ENCODE peak calls at places on chromosomes 5 and 9, in four cellular contexts. E is GM23338, B is H1, H is OCI-LY7. N is an unnamed sample. For H3K79me2, the result is how much of the 10 kb centered on the place peaks cover.

GRCh38 chr9:126836216-126836615 is 24.2 kb upstream of the ZBTB34 start:
- DNase-seq in E (no peak), B (no peak), H (no peak), N (no peak)

GRCh38 chr5:17022296-17022695 is 86.2 kb upstream of the MYO10 start:
- DNase-seq in E (no peak), B (no peak), H (no peak), N (no peak)

GRCh38 chr5:137040641-137041340 is 458.3 kb downstream of the SPOCK1 start:
- DNase-seq in E (no peak), B (no peak), H (no peak), N (no peak)

GRCh38 chr9:129432255-129432654 is 188.6 kb downstream of the C9orf50 start:
- DNase-seq in E (no peak), B (no peak), H (no peak), N (no peak)

GRCh38 chr9:75889977-75890540 is 414 bp upstream of the PCSK5 start:
- DNase-seq in E (peak), B (no peak), H (no peak), N (no peak)

GRCh38 chr5:151036556-151036955 is 16.2 kb downstream of the GPX3 start:
- DNase-seq in E (no peak), B (no peak), H (no peak), N (no peak)

GRCh38 chr9:108786756-108787663 is 68.8 kb downstream of the ACTL7B start:
- DNase-seq in E (no peak), B (no peak), H (no peak), N (no peak)

GRCh38 chr5:11076945-11077613 is 316.0 kb upstream of the DAP start:
- DNase-seq in E (no peak), B (no peak), H (no peak), N (no peak)

GRCh38 chr9:69171049-69171448 is 3.0 kb upstream of the TJP2 start:
- DNase-seq in E (no peak), B (no peak), H (no peak), N (no peak)

GRCh38 chr9:135978650-135979461 is 17.7 kb upstream of the UBAC1 start:
- DNase-seq in E (no peak), B (no peak), H (no peak), N (no peak)

GRCh38 chr5:61823796-61824195 is 482.2 kb upstream of the KIF2A start:
- DNase-seq in E (no peak), B (no peak), H (no peak), N (no peak)

GRCh38 chr9:92726971-92727715 is 37.5 kb downstream of the BICD2 start:
- DNase-seq in E (no peak), B (peak), H (peak), N (no peak)

GRCh38 chr9:92725266-92725545 is 39.4 kb downstream of the BICD2 start:
- DNase-seq in E (no peak), B (no peak), H (no peak), N (peak)

GRCh38 chr9:92724528-92725265 is 39.9 kb downstream of the BICD2 start:
- DNase-seq in E (no peak), B (peak), H (peak), N (peak)

GRCh38 chr9:92725726-92726125 is 38.9 kb downstream of the BICD2 start:
- DNase-seq in E (no peak), B (peak), H (no peak), N (no peak)

DNA sequence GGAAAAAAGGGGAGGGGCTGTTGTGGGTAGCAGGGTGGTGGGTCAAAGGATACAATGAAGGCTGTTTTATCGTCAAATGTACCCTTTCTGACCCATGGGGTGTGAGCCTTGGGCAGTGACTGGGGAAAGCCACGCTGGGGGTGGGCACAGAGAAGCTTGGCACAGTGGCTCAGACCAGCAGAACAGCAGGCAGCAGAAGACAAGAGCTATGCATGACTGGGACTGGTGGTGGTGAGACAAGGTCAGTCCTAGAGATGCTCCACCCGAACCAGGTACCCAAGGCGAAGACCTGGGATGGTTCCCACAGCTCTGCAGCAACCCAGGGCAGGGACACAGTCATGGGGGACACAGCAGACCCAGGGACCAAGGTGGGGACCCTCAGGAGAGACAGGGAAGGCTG is 38.3 kb downstream of the BICD2 start:
- DNase-seq in E (no peak), B (peak), H (no peak), N (no peak)
- H3K79me2 ChIP-seq in E (under half), B (under half), H (half or more), N (under half)

GRCh38 chr5:1057485-1057825 is 48.9 kb downstream of the NKD2 start:
- DNase-seq in E (peak), B (no peak), H (no peak), N (no peak)

GRCh38 chr5:1056611-1057484 is 48.2 kb downstream of the NKD2 start:
- DNase-seq in E (no peak), B (no peak), H (no peak), N (no peak)

GRCh38 chr5:1054018-1054798 is 45.6 kb downstream of the NKD2 start:
- DNase-seq in E (peak), B (no peak), H (no peak), N (no peak)

GRCh38 chr5:1054799-1055775 is 46.5 kb downstream of the NKD2 start:
- DNase-seq in E (peak), B (no peak), H (no peak), N (no peak)

GRCh38 chr5:1055896-1056610 is 47.5 kb downstream of the NKD2 start:
- DNase-seq in E (no peak), B (no peak), H (no peak), N (no peak)
- H3K79me2 ChIP-seq in E (under half), B (under half), H (under half), N (under half)

DNA sequence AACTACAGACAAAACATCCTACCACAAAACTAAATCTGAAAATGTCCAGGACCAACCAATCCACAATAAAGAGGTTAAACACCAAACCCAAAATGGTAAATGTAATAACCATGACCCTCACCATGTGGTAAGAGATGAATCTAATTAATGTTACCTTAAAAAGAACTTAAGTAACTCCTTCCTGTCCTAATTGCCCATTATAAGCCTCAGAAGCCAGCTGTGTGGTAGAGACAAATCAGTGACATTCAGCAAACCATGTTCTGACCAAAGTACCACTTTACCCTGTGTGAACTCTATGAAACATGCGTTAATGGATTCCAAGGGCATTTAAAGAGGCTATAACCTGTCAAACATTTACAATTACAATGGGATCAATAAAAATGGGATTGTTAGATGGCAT is 25.0 kb downstream of the LPAR1 start:
- DNase-seq in E (no peak), B (no peak), H (no peak), N (no peak)
- H3K79me2 ChIP-seq in E (under half), B (under half), H (under half), N (under half)

GRCh38 chr5:65952259-65952658 is 25.9 kb downstream of the ERBIN start:
- DNase-seq in E (no peak), B (no peak), H (no peak), N (no peak)

GRCh38 chr5:65951330-65951729 is 25.0 kb downstream of the ERBIN start:
- DNase-seq in E (no peak), B (no peak), H (no peak), N (no peak)

GRCh38 chr5:65955746-65956145 is 29.4 kb downstream of the ERBIN start:
- DNase-seq in E (no peak), B (no peak), H (no peak), N (no peak)

GRCh38 chr5:65948115-65948772 is 21.9 kb downstream of the ERBIN start:
- DNase-seq in E (no peak), B (no peak), H (no peak), N (no peak)

GRCh38 chr5:65954200-65954599 is 27.8 kb downstream of the ERBIN start:
- DNase-seq in E (no peak), B (no peak), H (no peak), N (no peak)
- H3K79me2 ChIP-seq in E (half or more), B (half or more), H (half or more), N (under half)

DNA sequence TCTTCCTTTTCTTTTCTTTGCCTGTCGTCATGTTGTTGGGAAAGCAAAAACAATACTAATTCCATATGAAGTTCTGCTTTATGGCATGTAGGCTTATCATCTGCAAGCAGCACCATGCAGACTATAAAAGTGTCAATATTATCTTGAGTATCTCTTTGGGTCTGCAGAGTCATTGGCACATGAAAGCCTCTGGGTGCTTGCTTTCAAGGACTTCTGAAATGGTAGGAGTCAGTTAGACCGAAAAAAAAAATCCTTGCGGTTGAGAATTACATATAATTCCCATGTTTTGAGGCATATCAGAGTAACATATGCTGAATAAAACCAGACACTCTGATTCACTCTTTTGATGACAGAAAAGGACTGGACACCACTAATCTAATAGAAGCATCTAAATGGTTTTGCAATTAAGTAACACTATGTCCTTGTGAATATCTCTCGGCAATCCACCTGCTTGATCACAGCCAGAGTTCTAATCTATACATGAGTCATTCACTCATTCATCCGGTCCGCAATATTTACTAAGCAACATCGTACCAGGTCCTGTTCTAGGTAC is 44.4 kb downstream of the GNAQ start:
- DNase-seq in E (no peak), B (no peak), H (no peak), N (no peak)
- H3K79me2 ChIP-seq in E (half or more), B (half or more), H (under half), N (under half)

GRCh38 chr9:93503381-93503780 is 50.0 kb upstream of the FAM120AOS start:
- DNase-seq in E (no peak), B (no peak), H (no peak), N (no peak)
- H3K79me2 ChIP-seq in E (half or more), B (under half), H (under half), N (under half)

DNA sequence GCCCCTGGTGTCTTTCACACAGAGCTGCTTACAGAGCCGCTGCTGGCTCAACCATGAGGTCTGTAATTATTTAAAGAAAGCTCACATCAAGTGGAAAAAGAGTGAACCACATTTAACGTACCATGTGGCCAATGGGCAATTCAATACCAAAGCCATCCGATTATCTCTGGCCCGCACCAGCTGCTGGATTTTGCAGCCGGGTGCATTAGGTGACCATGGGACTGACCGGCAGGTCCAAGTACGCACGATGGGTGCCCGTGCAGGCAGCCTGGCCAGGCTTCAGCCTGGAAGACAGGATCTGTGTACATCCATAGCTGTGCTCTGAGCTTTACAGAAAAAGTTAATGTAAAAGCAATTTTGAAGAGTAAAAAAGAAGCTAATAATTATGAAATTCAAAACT is 20.5 kb downstream of the PPARGC1B start:
- DNase-seq in E (no peak), B (no peak), H (no peak), N (no peak)
- H3K79me2 ChIP-seq in E (half or more), B (under half), H (under half), N (under half)